ENCODE peak calls at places on chromosomes 2 and 18, in four cellular contexts. A, O, J and E are unnamed samples.

GRCh38 chr2:15302154-15302553 is 259.0 kb downstream of the NBAS start:
- DNase-seq in A (peak; percentile 37), O (peak; percentile 48), J (no peak), E (no peak)

GRCh38 chr2:232522014-232522854 is 2.0 kb downstream of the PRSS56 start:
- DNase-seq in A (peak; percentile 15), O (peak; percentile 29), J (peak; percentile 55), E (no peak)

GRCh38 chr2:241813080-241813805 is 4.2 kb downstream of the NEU4 start:
- DNase-seq in A (no peak), O (peak; percentile 9), J (no peak), E (no peak)

GRCh38 chr2:176653856-176654443 is 384.7 kb downstream of the MTX2 start:
- DNase-seq in A (peak; percentile 80), O (peak; percentile 75), J (no peak), E (no peak)

GRCh38 chr18:54202851-54203250 is 21.6 kb downstream of the MBD2 start:
- DNase-seq in A (no peak), O (no peak), J (no peak), E (no peak)

GRCh38 chr18:73879771-73880170 is 267.9 kb downstream of the FBXO15 start:
- DNase-seq in A (peak; percentile 77), O (peak; percentile 58), J (no peak), E (no peak)

GRCh38 chr2:44358498-44358897 is 2.8 kb downstream of the PREPL start:
- DNase-seq in A (peak; percentile 78), O (peak; percentile 76), J (peak; percentile 30), E (no peak)

GRCh38 chr2:58788402-58788801 is 547.3 kb upstream of the FANCL start:
- DNase-seq in A (no peak), O (no peak), J (no peak), E (no peak)

GRCh38 chr18:36129300-36130038 is at the start of the genes ELP2 and SLC39A6:
- DNase-seq in A (peak; percentile 96), O (peak; percentile 97), J (peak; percentile 93), E (peak; percentile 57)

GRCh38 chr2:101205521-101205998 is 47.1 kb upstream of the CNOT11 start:
- DNase-seq in A (peak; percentile 91), O (peak; percentile 87), J (no peak), E (peak; percentile 39)
- H3K4me3 ChIP-seq in A (peak overlapping the region; percentile 2), O (no peak overlapping the region), J (no peak overlapping the region), E (peak overlapping the region; percentile 51)

GRCh38 chr2:100820346-100821254 is 661 bp downstream of the NPAS2 start:
- DNase-seq in A (no peak), O (no peak), J (no peak), E (no peak)

GRCh38 chr2:100821255-100821912 is 1.4 kb downstream of the NPAS2 start:
- DNase-seq in A (peak; percentile 47), O (peak; percentile 39), J (no peak), E (no peak)

GRCh38 chr2:100821913-100822260 is 1.9 kb downstream of the NPAS2 start:
- DNase-seq in A (no peak), O (no peak), J (no peak), E (no peak)

GRCh38 chr2:100823665-100824438 is 3.9 kb downstream of the NPAS2 start:
- DNase-seq in A (no peak), O (no peak), J (no peak), E (no peak)

GRCh38 chr2:100822587-100823248 is 2.8 kb downstream of the NPAS2 start:
- DNase-seq in A (peak; percentile 70), O (peak; percentile 74), J (no peak), E (no peak)
- H3K4me3 ChIP-seq in A (no peak overlapping the region), O (no peak overlapping the region), J (no peak overlapping the region), E (no peak overlapping the region)

GRCh38 chr2:218041302-218042165 is 27.5 kb upstream of the RUFY4 start:
- DNase-seq in A (no peak), O (no peak), J (no peak), E (no peak)

GRCh38 chr2:218043701-218044109 is 25.3 kb upstream of the RUFY4 start:
- DNase-seq in A (no peak), O (no peak), J (no peak), E (no peak)

GRCh38 chr2:218040883-218041282 is 28.2 kb upstream of the RUFY4 start:
- DNase-seq in A (no peak), O (no peak), J (no peak), E (no peak)

GRCh38 chr2:218047532-218048230 is 21.4 kb upstream of the RUFY4 start:
- DNase-seq in A (no peak), O (no peak), J (no peak), E (no peak)

GRCh38 chr2:218046234-218046633 is 22.8 kb upstream of the RUFY4 start:
- DNase-seq in A (no peak), O (no peak), J (no peak), E (no peak)
- H3K4me3 ChIP-seq in A (no peak overlapping the region), O (no peak overlapping the region), J (no peak overlapping the region), E (no peak overlapping the region)

GRCh38 chr18:22933958-22934423 is 863 bp downstream of the RBBP8 start:
- DNase-seq in A (peak; percentile 19), O (no peak), J (no peak), E (no peak)

GRCh38 chr18:22936515-22936914 is 3.4 kb downstream of the RBBP8 start:
- DNase-seq in A (no peak), O (no peak), J (no peak), E (no peak)

GRCh38 chr18:22934789-22935188 is 1.7 kb downstream of the RBBP8 start:
- DNase-seq in A (no peak), O (no peak), J (no peak), E (no peak)

GRCh38 chr18:22933206-22933957 is at the start of gene RBBP8:
- DNase-seq in A (peak; percentile 76), O (peak; percentile 86), J (peak; percentile 75), E (no peak)

GRCh38 chr18:22935431-22935830 is 2.3 kb downstream of the RBBP8 start:
- DNase-seq in A (no peak), O (no peak), J (no peak), E (no peak)
- H3K4me3 ChIP-seq in A (no peak overlapping the region), O (peak overlapping the region; percentile 53), J (no peak overlapping the region), E (peak overlapping the region; percentile 91)

GRCh38 chr18:35039633-35040032 is 1.6 kb upstream of the MAPRE2 start:
- DNase-seq in A (no peak), O (no peak), J (no peak), E (no peak)
- H3K4me3 ChIP-seq in A (no peak overlapping the region), O (no peak overlapping the region), J (no peak overlapping the region), E (no peak overlapping the region)

DNA sequence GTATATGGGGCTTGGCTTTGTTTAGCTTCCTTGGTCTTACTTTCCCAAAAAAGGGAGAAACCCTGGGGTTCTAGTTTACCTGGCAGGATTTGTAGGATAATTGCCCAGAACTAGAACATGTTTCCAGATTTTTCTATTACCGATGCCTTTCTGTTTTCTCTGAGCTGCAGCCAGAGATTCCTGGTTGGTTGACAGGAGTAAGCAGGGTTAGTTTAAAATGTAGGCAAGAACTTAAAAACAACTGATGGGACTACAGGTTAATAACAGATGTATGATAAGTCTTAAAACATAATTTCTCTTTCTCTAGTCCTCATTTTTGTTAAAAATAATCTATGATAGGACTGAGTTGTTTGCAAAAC is 38.9 kb upstream of the GMCL1 start:
- DNase-seq in A (no peak), O (no peak), J (no peak), E (no peak)
- H3K4me3 ChIP-seq in A (no peak overlapping the region), O (no peak overlapping the region), J (no peak overlapping the region), E (no peak overlapping the region)

GRCh38 chr2:168939061-168939460 is 38.0 kb downstream of the G6PC2 start:
- DNase-seq in A (no peak), O (no peak), J (no peak), E (no peak)

GRCh38 chr2:168930242-168930641 is 29.2 kb downstream of the G6PC2 start:
- DNase-seq in A (no peak), O (no peak), J (no peak), E (no peak)

GRCh38 chr2:168935810-168936581 is 34.9 kb downstream of the G6PC2 start:
- DNase-seq in A (peak; percentile 87), O (peak; percentile 93), J (no peak), E (no peak)

GRCh38 chr2:168939918-168940317 is 38.8 kb downstream of the G6PC2 start:
- DNase-seq in A (no peak), O (no peak), J (no peak), E (no peak)

DNA sequence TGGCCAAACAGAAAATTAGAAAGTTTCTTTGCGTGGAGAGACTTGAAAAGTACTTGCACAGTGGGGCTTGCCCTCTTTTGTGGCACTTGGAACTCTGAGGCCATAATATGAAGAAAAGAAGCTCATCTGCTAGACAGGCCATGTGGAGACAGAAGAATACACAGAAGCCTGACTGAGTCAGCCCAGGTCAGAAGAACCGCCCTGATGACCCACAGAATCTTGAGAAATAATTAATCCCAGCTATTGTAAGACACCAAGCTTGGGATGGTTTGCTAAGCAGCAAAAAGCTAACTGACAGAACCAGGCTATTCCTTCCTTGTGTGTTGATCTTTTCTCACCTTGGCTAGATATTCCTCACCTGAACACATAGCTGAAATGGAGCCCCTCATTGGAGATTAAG is 33.7 kb downstream of the G6PC2 start:
- DNase-seq in A (no peak), O (no peak), J (no peak), E (no peak)
- H3K4me3 ChIP-seq in A (no peak overlapping the region), O (no peak overlapping the region), J (no peak overlapping the region), E (no peak overlapping the region)

DNA sequence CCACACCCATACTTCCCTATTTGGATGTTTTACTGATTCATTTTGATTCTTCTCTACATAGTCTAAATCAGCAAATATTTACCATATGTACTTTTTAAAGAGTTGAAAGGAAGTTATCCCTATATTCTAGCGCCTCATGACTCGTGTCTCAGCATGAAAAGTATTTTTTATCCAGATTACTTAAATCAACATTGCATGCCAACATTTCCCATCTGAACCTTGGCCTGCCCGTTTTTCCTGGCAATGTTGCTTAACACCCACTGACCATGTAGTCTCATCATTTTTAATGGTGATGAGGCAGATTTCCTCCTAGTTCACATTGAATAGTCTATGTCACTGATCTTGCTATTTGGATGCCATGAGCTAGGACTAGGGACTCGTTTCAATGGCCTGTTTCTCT is 13.2 kb upstream of the SCYGR5 start:
- DNase-seq in A (peak; percentile 33), O (peak; percentile 74), J (no peak), E (no peak)
- H3K4me3 ChIP-seq in A (no peak overlapping the region), O (no peak overlapping the region), J (no peak overlapping the region), E (no peak overlapping the region)

DNA sequence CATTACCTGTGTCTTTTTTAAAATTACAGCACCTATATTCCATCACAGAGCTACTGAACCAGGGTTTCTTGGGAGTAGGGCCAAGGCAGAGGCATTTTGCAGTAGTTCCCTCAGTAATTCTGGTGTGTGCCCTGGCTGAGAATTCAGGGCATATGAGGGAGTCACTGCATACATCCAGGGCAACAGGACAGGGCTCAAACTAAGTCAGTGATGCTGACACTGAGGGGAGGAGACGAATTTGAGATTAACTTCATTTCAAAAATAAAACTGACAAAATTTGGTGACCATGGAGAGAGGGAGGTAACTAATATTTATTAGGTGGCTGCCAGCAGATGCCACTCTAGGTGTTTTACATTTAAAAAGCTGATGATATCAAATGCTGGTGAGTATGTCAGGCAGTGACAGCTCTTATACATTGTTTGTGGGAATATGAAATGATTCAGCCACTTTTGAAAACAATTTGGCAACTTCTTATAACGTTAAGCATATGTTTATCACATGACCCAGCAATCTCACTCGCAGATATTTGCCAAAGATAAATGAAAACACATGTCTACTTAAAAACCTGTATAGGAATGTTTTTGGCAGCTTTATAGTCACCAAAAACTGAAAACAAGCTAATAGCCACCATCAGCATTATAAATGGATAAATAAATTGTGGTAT is 20.3 kb downstream of the STRADB start:
- DNase-seq in A (peak; percentile 73), O (peak; percentile 48), J (no peak), E (peak; percentile 60)
- H3K4me3 ChIP-seq in A (no peak overlapping the region), O (no peak overlapping the region), J (no peak overlapping the region), E (peak overlapping the region; percentile 65)